ENCODE peak calls at places on chromosomes 5 and 9, in ten cellular contexts. One of them, this sample, is unnamed.

GRCh38 chr5:133977161-133977787 is 8.8 kb upstream of the C5orf15 start:
- DNase-seq in NB4: no peak
- DNase-seq in cardiac muscle cell: no peak
- DNase-seq in K562: no peak
- DNase-seq in fibroblast of the aortic adventitia: no peak
- DNase-seq in upper lobe of left lung: no peak
- DNase-seq in foreskin fibroblast: no peak
- DNase-seq in H1: no peak
- DNase-seq in tibial artery: no peak
- DNase-seq in MM.1S: no peak
- DNase-seq in this sample: no peak

GRCh38 chr9:89383721-89384300 is 65.5 kb downstream of the SECISBP2 start:
- DNase-seq in tibial artery: no peak
- DNase-seq in foreskin fibroblast: no peak
- DNase-seq in H1: no peak
- DNase-seq in K562: no peak
- DNase-seq in upper lobe of left lung: no peak
- DNase-seq in NB4: no peak
- DNase-seq in fibroblast of the aortic adventitia: no peak
- DNase-seq in cardiac muscle cell: no peak
- DNase-seq in MM.1S: no peak
- DNase-seq in this sample: no peak

GRCh38 chr9:110687497-110687896 is 18.9 kb downstream of the MUSK start:
- DNase-seq in MM.1S: no peak
- DNase-seq in NB4: no peak
- DNase-seq in upper lobe of left lung: no peak
- DNase-seq in tibial artery: no peak
- DNase-seq in cardiac muscle cell: no peak
- DNase-seq in foreskin fibroblast: no peak
- DNase-seq in K562: no peak
- DNase-seq in fibroblast of the aortic adventitia: no peak
- DNase-seq in H1: no peak
- DNase-seq in this sample: no peak

GRCh38 chr5:82091617-82092016 is 119.8 kb downstream of the ATG10 start:
- DNase-seq in MM.1S: no peak
- DNase-seq in NB4: no peak
- DNase-seq in H1: no peak
- DNase-seq in K562: no peak
- DNase-seq in cardiac muscle cell: no peak
- DNase-seq in foreskin fibroblast: no peak
- DNase-seq in fibroblast of the aortic adventitia: no peak
- DNase-seq in tibial artery: no peak
- DNase-seq in upper lobe of left lung: no peak
- DNase-seq in this sample: no peak

GRCh38 chr5:114361724-114362196 is at the start of gene KCNN2:
- DNase-seq in K562: no peak
- DNase-seq in H1: no peak
- DNase-seq in cardiac muscle cell: peak; percentile 65
- DNase-seq in MM.1S: peak; percentile 94
- DNase-seq in fibroblast of the aortic adventitia: peak; percentile 1
- DNase-seq in NB4: no peak
- DNase-seq in tibial artery: no peak
- DNase-seq in upper lobe of left lung: peak; percentile 66
- DNase-seq in foreskin fibroblast: peak; percentile 91
- DNase-seq in this sample: peak; percentile 34

GRCh38 chr5:56814361-56814962 is 887 bp upstream of the MAP3K1 start:
- DNase-seq in NB4: peak; percentile 71
- DNase-seq in K562: no peak
- DNase-seq in upper lobe of left lung: peak; percentile 78
- DNase-seq in foreskin fibroblast: peak; percentile 23
- DNase-seq in cardiac muscle cell: no peak
- DNase-seq in MM.1S: peak; percentile 78
- DNase-seq in H1: peak; percentile 62
- DNase-seq in tibial artery: peak; percentile 35
- DNase-seq in fibroblast of the aortic adventitia: peak; percentile 18
- DNase-seq in this sample: no peak

GRCh38 chr5:171575808-171576207 is 156.4 kb downstream of the FGF18 start:
- DNase-seq in upper lobe of left lung: no peak
- DNase-seq in foreskin fibroblast: no peak
- DNase-seq in tibial artery: no peak
- DNase-seq in fibroblast of the aortic adventitia: no peak
- DNase-seq in cardiac muscle cell: no peak
- DNase-seq in K562: no peak
- DNase-seq in NB4: no peak
- DNase-seq in MM.1S: no peak
- DNase-seq in H1: no peak
- DNase-seq in this sample: no peak

GRCh38 chr5:148834689-148835088 is 8.3 kb downstream of the ADRB2 start:
- DNase-seq in fibroblast of the aortic adventitia: no peak
- DNase-seq in cardiac muscle cell: no peak
- DNase-seq in foreskin fibroblast: no peak
- DNase-seq in NB4: no peak
- DNase-seq in MM.1S: peak; percentile 90
- DNase-seq in K562: no peak
- DNase-seq in tibial artery: no peak
- DNase-seq in upper lobe of left lung: no peak
- DNase-seq in H1: no peak
- DNase-seq in this sample: no peak

GRCh38 chr5:54136666-54137440 is 173.5 kb downstream of the ARL15 start:
- DNase-seq in cardiac muscle cell: no peak
- DNase-seq in H1: no peak
- DNase-seq in MM.1S: no peak
- DNase-seq in upper lobe of left lung: no peak
- DNase-seq in fibroblast of the aortic adventitia: no peak
- DNase-seq in tibial artery: no peak
- DNase-seq in foreskin fibroblast: peak; percentile 19
- DNase-seq in K562: no peak
- DNase-seq in NB4: no peak
- DNase-seq in this sample: no peak

GRCh38 chr9:116998305-116998704 is 311.2 kb downstream of the TRIM32 start:
- DNase-seq in NB4: peak; percentile 20
- DNase-seq in cardiac muscle cell: peak; percentile 24
- DNase-seq in H1: no peak
- DNase-seq in MM.1S: peak; percentile 55
- DNase-seq in fibroblast of the aortic adventitia: peak; percentile 1
- DNase-seq in K562: no peak
- DNase-seq in upper lobe of left lung: no peak
- DNase-seq in tibial artery: no peak
- DNase-seq in foreskin fibroblast: peak; percentile 2
- DNase-seq in this sample: no peak

GRCh38 chr9:26462213-26462612 is 430.4 kb downstream of the CAAP1 start:
- DNase-seq in foreskin fibroblast: no peak
- DNase-seq in NB4: no peak
- DNase-seq in upper lobe of left lung: no peak
- DNase-seq in MM.1S: no peak
- DNase-seq in fibroblast of the aortic adventitia: no peak
- DNase-seq in cardiac muscle cell: no peak
- DNase-seq in H1: no peak
- DNase-seq in tibial artery: no peak
- DNase-seq in K562: no peak
- DNase-seq in this sample: no peak

GRCh38 chr9:88535226-88535931 is 401 bp downstream of the NXNL2 start:
- DNase-seq in tibial artery: no peak
- DNase-seq in upper lobe of left lung: peak; percentile 25
- DNase-seq in K562: peak; percentile 13
- DNase-seq in foreskin fibroblast: peak; percentile 37
- DNase-seq in H1: no peak
- DNase-seq in cardiac muscle cell: no peak
- DNase-seq in NB4: no peak
- DNase-seq in MM.1S: no peak
- DNase-seq in fibroblast of the aortic adventitia: no peak
- DNase-seq in this sample: no peak

GRCh38 chr5:88304356-88304755 is 35.7 kb upstream of the TMEM161B start:
- DNase-seq in foreskin fibroblast: no peak
- DNase-seq in K562: no peak
- DNase-seq in NB4: no peak
- DNase-seq in H1: no peak
- DNase-seq in cardiac muscle cell: no peak
- DNase-seq in fibroblast of the aortic adventitia: no peak
- DNase-seq in tibial artery: no peak
- DNase-seq in upper lobe of left lung: no peak
- DNase-seq in MM.1S: no peak
- DNase-seq in this sample: no peak

GRCh38 chr9:93601666-93602065 is 25.3 kb downstream of the PHF2 start:
- DNase-seq in foreskin fibroblast: no peak
- DNase-seq in H1: no peak
- DNase-seq in upper lobe of left lung: no peak
- DNase-seq in fibroblast of the aortic adventitia: no peak
- DNase-seq in NB4: no peak
- DNase-seq in cardiac muscle cell: no peak
- DNase-seq in tibial artery: no peak
- DNase-seq in MM.1S: no peak
- DNase-seq in K562: no peak
- DNase-seq in this sample: no peak

GRCh38 chr9:136563646-136564321 is 17.9 kb upstream of the NOTCH1 start:
- DNase-seq in tibial artery: no peak
- DNase-seq in H1: no peak
- DNase-seq in foreskin fibroblast: no peak
- DNase-seq in NB4: no peak
- DNase-seq in upper lobe of left lung: no peak
- DNase-seq in K562: no peak
- DNase-seq in fibroblast of the aortic adventitia: no peak
- DNase-seq in MM.1S: no peak
- DNase-seq in cardiac muscle cell: no peak
- DNase-seq in this sample: no peak

GRCh38 chr5:164233796-164234195 is 728.4 kb downstream of the MAT2B start:
- DNase-seq in NB4: no peak
- DNase-seq in foreskin fibroblast: peak; percentile 0
- DNase-seq in fibroblast of the aortic adventitia: peak; percentile 70
- DNase-seq in cardiac muscle cell: peak; percentile 65
- DNase-seq in K562: no peak
- DNase-seq in upper lobe of left lung: no peak
- DNase-seq in tibial artery: no peak
- DNase-seq in MM.1S: no peak
- DNase-seq in H1: no peak
- DNase-seq in this sample: no peak

GRCh38 chr5:32613050-32613672 is 27.8 kb downstream of the SUB1 start:
- DNase-seq in upper lobe of left lung: peak; percentile 84
- DNase-seq in NB4: peak; percentile 87
- DNase-seq in fibroblast of the aortic adventitia: peak; percentile 87
- DNase-seq in tibial artery: peak; percentile 86
- DNase-seq in MM.1S: peak; percentile 81
- DNase-seq in foreskin fibroblast: peak; percentile 88
- DNase-seq in H1: peak; percentile 94
- DNase-seq in K562: peak; percentile 83
- DNase-seq in cardiac muscle cell: peak; percentile 86
- DNase-seq in this sample: peak; percentile 39

GRCh38 chr5:74877624-74878304 is 11.6 kb upstream of the FAM169A start:
- DNase-seq in fibroblast of the aortic adventitia: no peak
- DNase-seq in MM.1S: no peak
- DNase-seq in tibial artery: no peak
- DNase-seq in NB4: no peak
- DNase-seq in foreskin fibroblast: no peak
- DNase-seq in upper lobe of left lung: no peak
- DNase-seq in cardiac muscle cell: no peak
- DNase-seq in K562: no peak
- DNase-seq in H1: no peak
- DNase-seq in this sample: no peak

DNA sequence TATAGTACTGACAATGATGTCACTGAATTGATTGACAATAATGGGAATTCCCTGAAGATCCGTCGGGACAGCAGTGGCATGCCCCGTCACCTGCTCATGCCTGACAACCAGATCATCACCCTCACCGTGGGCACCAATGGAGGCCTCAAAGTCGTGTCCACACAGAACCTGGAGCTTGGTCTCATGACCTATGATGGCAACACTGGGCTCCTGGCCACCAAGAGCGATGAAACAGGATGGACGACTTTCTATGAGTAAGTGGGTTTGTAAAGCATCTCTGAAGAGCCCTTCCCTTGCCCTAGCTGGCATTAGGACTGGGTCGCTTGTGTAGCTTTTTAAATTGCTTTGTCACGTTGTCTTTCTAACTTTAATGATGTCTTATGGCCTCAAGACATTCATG is 72.7 kb upstream of the WWC1 start:
- DNase-seq in tibial artery: no peak
- DNase-seq in MM.1S: no peak
- DNase-seq in upper lobe of left lung: no peak
- DNase-seq in NB4: no peak
- DNase-seq in H1: no peak
- DNase-seq in K562: no peak
- DNase-seq in fibroblast of the aortic adventitia: no peak
- DNase-seq in foreskin fibroblast: no peak
- DNase-seq in cardiac muscle cell: no peak
- DNase-seq in this sample: no peak
- TF ChIP-seq CTCF in tibial artery: no peak
- TF ChIP-seq CTCF in MM.1S: no peak
- TF ChIP-seq CTCF in upper lobe of left lung: no peak
- TF ChIP-seq CTCF in NB4: no peak
- TF ChIP-seq CTCF in H1: no peak
- TF ChIP-seq CTCF in K562: no peak
- TF ChIP-seq CTCF in fibroblast of the aortic adventitia: no peak
- TF ChIP-seq CTCF in foreskin fibroblast: no peak
- TF ChIP-seq CTCF in cardiac muscle cell: no peak
- TF ChIP-seq CTCF in this sample: no peak

GRCh38 chr5:177171961-177172360 is 38.4 kb downstream of the NSD1 start:
- DNase-seq in K562: no peak
- DNase-seq in fibroblast of the aortic adventitia: no peak
- DNase-seq in tibial artery: no peak
- DNase-seq in foreskin fibroblast: no peak
- DNase-seq in H1: no peak
- DNase-seq in cardiac muscle cell: no peak
- DNase-seq in MM.1S: no peak
- DNase-seq in NB4: no peak
- DNase-seq in upper lobe of left lung: no peak
- DNase-seq in this sample: no peak
- H3K4me3 ChIP-seq in K562: no peak overlapping the region
- H3K4me3 ChIP-seq in fibroblast of the aortic adventitia: no peak overlapping the region
- H3K4me3 ChIP-seq in tibial artery: no peak overlapping the region
- H3K4me3 ChIP-seq in foreskin fibroblast: no peak overlapping the region
- H3K4me3 ChIP-seq in H1: no peak overlapping the region
- H3K4me3 ChIP-seq in cardiac muscle cell: no peak overlapping the region
- H3K4me3 ChIP-seq in MM.1S: no peak overlapping the region
- H3K4me3 ChIP-seq in NB4: no peak overlapping the region
- H3K4me3 ChIP-seq in upper lobe of left lung: no peak overlapping the region
- H3K4me3 ChIP-seq in this sample: no peak overlapping the region

DNA sequence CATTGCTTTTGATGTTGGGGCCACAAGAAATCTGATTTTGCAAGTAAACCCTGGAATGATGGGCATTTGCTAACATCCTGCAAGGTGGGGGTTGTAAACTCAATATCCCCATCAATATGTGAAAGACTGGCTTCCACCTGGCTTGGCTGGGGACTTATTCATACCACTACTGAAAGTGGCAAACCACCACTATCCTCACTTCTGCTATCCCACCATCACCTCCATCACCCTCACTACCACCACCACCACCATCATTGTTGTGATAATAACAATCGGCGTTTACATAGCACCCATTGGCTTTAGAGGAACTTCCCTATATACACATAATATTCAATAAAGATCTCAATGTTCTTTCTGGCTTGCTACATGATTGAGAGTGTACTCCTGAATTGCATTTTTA is 224.7 kb upstream of the DAP start:
- DNase-seq in upper lobe of left lung: no peak
- DNase-seq in NB4: no peak
- DNase-seq in fibroblast of the aortic adventitia: no peak
- DNase-seq in tibial artery: no peak
- DNase-seq in K562: no peak
- DNase-seq in H1: no peak
- DNase-seq in MM.1S: no peak
- DNase-seq in cardiac muscle cell: no peak
- DNase-seq in foreskin fibroblast: no peak
- DNase-seq in this sample: no peak
- TF ChIP-seq CTCF in upper lobe of left lung: no peak
- TF ChIP-seq CTCF in NB4: no peak
- TF ChIP-seq CTCF in fibroblast of the aortic adventitia: no peak
- TF ChIP-seq CTCF in tibial artery: no peak
- TF ChIP-seq CTCF in K562: no peak
- TF ChIP-seq CTCF in H1: no peak
- TF ChIP-seq CTCF in MM.1S: no peak
- TF ChIP-seq CTCF in cardiac muscle cell: no peak
- TF ChIP-seq CTCF in foreskin fibroblast: no peak
- TF ChIP-seq CTCF in this sample: no peak

GRCh38 chr9:91817106-91817492 is 132.9 kb downstream of the ROR2 start:
- DNase-seq in K562: no peak
- DNase-seq in tibial artery: no peak
- DNase-seq in foreskin fibroblast: peak; percentile 15
- DNase-seq in fibroblast of the aortic adventitia: no peak
- DNase-seq in NB4: no peak
- DNase-seq in cardiac muscle cell: no peak
- DNase-seq in upper lobe of left lung: no peak
- DNase-seq in MM.1S: no peak
- DNase-seq in H1: no peak
- DNase-seq in this sample: no peak
- H3K4me3 ChIP-seq in K562: no peak overlapping the region
- H3K4me3 ChIP-seq in tibial artery: no peak overlapping the region
- H3K4me3 ChIP-seq in foreskin fibroblast: peak overlapping the region; percentile 35
- H3K4me3 ChIP-seq in fibroblast of the aortic adventitia: no peak overlapping the region
- H3K4me3 ChIP-seq in NB4: no peak overlapping the region
- H3K4me3 ChIP-seq in cardiac muscle cell: no peak overlapping the region
- H3K4me3 ChIP-seq in upper lobe of left lung: no peak overlapping the region
- H3K4me3 ChIP-seq in MM.1S: no peak overlapping the region
- H3K4me3 ChIP-seq in H1: no peak overlapping the region
- H3K4me3 ChIP-seq in this sample: peak overlapping the region; percentile 29